ENCODE peak calls at places on chromosomes 16 and 17, in five cellular contexts. J is GM03348, E is gastrocnemius medialis, H is HS-5, X is esophagus muscularis mucosa. R is an unnamed sample.

GRCh38 chr17:28046034-28046825 is 3.8 kb downstream of the NLK start:
- DNase-seq in H (no peak), E (no peak), J (no peak), X (no peak), R (no peak)

GRCh38 chr17:41492351-41492750 is 2.6 kb upstream of the KRT36 start:
- DNase-seq in E (peak), X (no peak), H (no peak), J (no peak), R (no peak)

GRCh38 chr17:82964851-82965341 is 114.5 kb upstream of the METRNL start:
- DNase-seq in J (no peak), X (no peak), H (no peak), E (no peak), R (no peak)

GRCh38 chr17:11901901-11902300 is 95.4 kb downstream of the ZNF18 start:
- DNase-seq in H (no peak), X (no peak), J (no peak), E (no peak), R (no peak)

GRCh38 chr17:57948555-57949420 is 6.4 kb downstream of the CUEDC1 start:
- DNase-seq in J (peak), E (peak), H (peak), X (no peak), R (peak)

GRCh38 chr16:21603920-21604319 is 4.5 kb downstream of the METTL9 start:
- DNase-seq in J (peak), X (no peak), E (no peak), H (no peak), R (no peak)

GRCh38 chr17:59761385-59762021 is 54.0 kb downstream of the VMP1 start:
- DNase-seq in J (peak), X (no peak), H (no peak), E (no peak), R (no peak)

GRCh38 chr17:27256225-27257030 is 37.5 kb upstream of the WSB1 start:
- DNase-seq in X (no peak), H (peak), J (peak), E (no peak), R (no peak)

R was measured in psoas muscle.